ENCODE peak calls at places on chromosomes 3 and 15, in five cellular contexts. S is substantia nigra, U is osteocyte, E is GM23248, R is HS-5. F is an unnamed sample.

GRCh38 chr3:47145272-47145671 is 18.6 kb downstream of the SETD2 start:
- DNase-seq in S (no peak), U (no peak), E (no peak), R (no peak), F (no peak)

GRCh38 chr3:2655229-2655701 is 454.9 kb downstream of the IL5RA start:
- DNase-seq in S (no peak), U (no peak), E (no peak), R (no peak), F (no peak)

GRCh38 chr15:58590901-58591300 is 158.6 kb downstream of the ADAM10 start:
- DNase-seq in S (no peak), U (no peak), E (no peak), R (no peak), F (no peak)

GRCh38 chr15:89628301-89628700 is 27.0 kb downstream of the KIF7 start:
- DNase-seq in S (no peak), U (no peak), E (no peak), R (no peak), F (no peak)

GRCh38 chr3:114178770-114179368 is at the start of gene DRD3:
- DNase-seq in S (no peak), U (no peak), E (peak), R (no peak), F (no peak)

GRCh38 chr15:79923068-79923514 is 26.3 kb upstream of the MTHFS start:
- DNase-seq in S (peak), U (no peak), E (peak), R (no peak), F (peak)

GRCh38 chr3:157447026-157447694 is 10.5 kb downstream of the PTX3 start:
- DNase-seq in S (no peak), U (no peak), E (peak), R (no peak), F (peak)

GRCh38 chr3:99579246-99579645 is 59.1 kb upstream of the COL8A1 start:
- DNase-seq in S (no peak), U (no peak), E (peak), R (peak), F (no peak)

GRCh38 chr3:172107403-172107802 is 68.0 kb downstream of the FNDC3B start:
- DNase-seq in S (no peak), U (no peak), E (peak), R (no peak), F (no peak)

GRCh38 chr3:126432901-126433480 is 38.3 kb downstream of the CFAP100 start:
- DNase-seq in S (no peak), U (peak), E (no peak), R (no peak), F (no peak)

GRCh38 chr3:146218880-146219866 is 31.7 kb downstream of the PLSCR4 start:
- DNase-seq in S (no peak), U (no peak), E (peak), R (peak), F (peak)

GRCh38 chr15:44536298-44536961 is 517 bp upstream of the EIF3J start:
- DNase-seq in S (peak), U (peak), E (peak), R (peak), F (peak)

GRCh38 chr15:89494941-89495637 is 1.3 kb downstream of the RHCG start:
- DNase-seq in S (no peak), U (no peak), E (peak), R (no peak), F (no peak)

GRCh38 chr15:60591491-60592385 is 112.8 kb upstream of the ICE2 start:
- DNase-seq in S (peak), U (peak), E (peak), R (no peak), F (peak)

GRCh38 chr15:71596672-71597071 is 213.7 kb upstream of the NR2E3 start:
- DNase-seq in S (peak), U (no peak), E (peak), R (no peak), F (peak)

GRCh38 chr3:112775011-112775742 is 71.5 kb downstream of the CD200R1L start:
- DNase-seq in S (no peak), U (no peak), E (peak), R (peak), F (no peak)

GRCh38 chr3:55968331-55968730 is 481.2 kb upstream of the WNT5A start:
- DNase-seq in S (no peak), U (no peak), E (no peak), R (no peak), F (no peak)

GRCh38 chr3:83092521-83093221 is 1331.2 kb upstream of the GBE1 start:
- DNase-seq in S (no peak), U (no peak), E (no peak), R (no peak), F (no peak)

GRCh38 chr3:159600291-159600690 is 388.3 kb upstream of the IL12A start:
- DNase-seq in S (no peak), U (no peak), E (no peak), R (no peak), F (no peak)

GRCh38 chr3:197392961-197393360 is 94.5 kb upstream of the DLG1 start:
- DNase-seq in S (no peak), U (no peak), E (no peak), R (peak), F (no peak)

GRCh38 chr3:129732200-129732876 is 125.9 kb upstream of the PLXND1 start:
- DNase-seq in S (no peak), U (no peak), E (peak), R (no peak), F (no peak)

GRCh38 chr3:33889394-33890039 is 91.1 kb downstream of the PDCD6IP start:
- DNase-seq in S (no peak), U (no peak), E (no peak), R (no peak), F (no peak)

GRCh38 chr3:55692958-55693558 is 206.0 kb upstream of the WNT5A start:
- DNase-seq in S (no peak), U (no peak), E (peak), R (no peak), F (no peak)

GRCh38 chr15:49747340-49747739 is 126.5 kb downstream of the DTWD1 start:
- DNase-seq in S (no peak), U (no peak), E (no peak), R (no peak), F (no peak)

GRCh38 chr3:108862865-108863798 is 40.5 kb downstream of the TRAT1 start:
- DNase-seq in S (no peak), U (no peak), E (peak), R (peak), F (no peak)

GRCh38 chr3:64042952-64043351 is 19.7 kb upstream of the PSMD6 start:
- DNase-seq in S (no peak), U (no peak), E (no peak), R (no peak), F (no peak)

GRCh38 chr15:62492900-62493299 is 327.8 kb upstream of the C2CD4B start:
- DNase-seq in S (no peak), U (no peak), E (no peak), R (no peak), F (no peak)

GRCh38 chr3:115704661-115705338 is 81.5 kb downstream of the GAP43 start:
- DNase-seq in S (no peak), U (no peak), E (peak), R (no peak), F (no peak)

GRCh38 chr15:80526556-80527340 is 122.6 kb downstream of the ARNT2 start:
- DNase-seq in S (no peak), U (no peak), E (peak), R (no peak), F (no peak)

GRCh38 chr3:167886690-167887089 is 151.2 kb downstream of the SERPINI1 start:
- DNase-seq in S (no peak), U (no peak), E (peak), R (no peak), F (no peak)

F was measured in hippocampal formation.